ENCODE peak calls at places on chromosome 15, in five cellular contexts. Z, H, G, E and S are unnamed samples.

GRCh38 chr15:80699981-80700380 is 4.9 kb downstream of the ABHD17C start:
- DNase-seq in E (no peak), G (no peak), Z (peak), H (no peak), S (no peak)

GRCh38 chr15:77473328-77473727 is 52.6 kb downstream of the HMG20A start:
- DNase-seq in G (no peak), E (no peak), H (no peak), Z (no peak), S (no peak)

GRCh38 chr15:64622410-64623260 is 152.8 kb downstream of the RBPMS2 start:
- DNase-seq in H (no peak), E (no peak), G (no peak), Z (no peak), S (no peak)

GRCh38 chr15:61398310-61398709 is 169.2 kb upstream of the RORA start:
- DNase-seq in G (no peak), Z (no peak), E (no peak), H (no peak), S (no peak)

GRCh38 chr15:61315471-61315870 is 86.4 kb upstream of the RORA start:
- DNase-seq in E (no peak), G (no peak), Z (no peak), H (no peak), S (no peak)

GRCh38 chr15:63918317-63918672 is 84.5 kb upstream of the HERC1 start:
- DNase-seq in Z (no peak), H (no peak), G (no peak), E (no peak), S (no peak)

GRCh38 chr15:59306520-59307163 is 66.0 kb downstream of the MYO1E start:
- DNase-seq in H (no peak), Z (peak), E (no peak), G (no peak), S (peak)

GRCh38 chr15:41979493-41980266 is 7.3 kb upstream of the EHD4 start:
- DNase-seq in H (no peak), E (no peak), Z (no peak), G (no peak), S (no peak)

GRCh38 chr15:65213241-65213640 is 2.0 kb upstream of the CILP start:
- DNase-seq in H (no peak), G (no peak), Z (no peak), E (no peak), S (no peak)

GRCh38 chr15:94036156-94036555 is 195.2 kb upstream of the MCTP2 start:
- DNase-seq in H (no peak), G (no peak), E (no peak), Z (no peak), S (no peak)

GRCh38 chr15:52115598-52116427 is 3.2 kb upstream of the BCL2L10 start:
- DNase-seq in E (no peak), H (no peak), Z (no peak), G (no peak), S (no peak)

GRCh38 chr15:41891946-41892345 is 1.9 kb downstream of the SPTBN5 start:
- DNase-seq in Z (no peak), E (no peak), G (no peak), H (peak), S (no peak)

DNA sequence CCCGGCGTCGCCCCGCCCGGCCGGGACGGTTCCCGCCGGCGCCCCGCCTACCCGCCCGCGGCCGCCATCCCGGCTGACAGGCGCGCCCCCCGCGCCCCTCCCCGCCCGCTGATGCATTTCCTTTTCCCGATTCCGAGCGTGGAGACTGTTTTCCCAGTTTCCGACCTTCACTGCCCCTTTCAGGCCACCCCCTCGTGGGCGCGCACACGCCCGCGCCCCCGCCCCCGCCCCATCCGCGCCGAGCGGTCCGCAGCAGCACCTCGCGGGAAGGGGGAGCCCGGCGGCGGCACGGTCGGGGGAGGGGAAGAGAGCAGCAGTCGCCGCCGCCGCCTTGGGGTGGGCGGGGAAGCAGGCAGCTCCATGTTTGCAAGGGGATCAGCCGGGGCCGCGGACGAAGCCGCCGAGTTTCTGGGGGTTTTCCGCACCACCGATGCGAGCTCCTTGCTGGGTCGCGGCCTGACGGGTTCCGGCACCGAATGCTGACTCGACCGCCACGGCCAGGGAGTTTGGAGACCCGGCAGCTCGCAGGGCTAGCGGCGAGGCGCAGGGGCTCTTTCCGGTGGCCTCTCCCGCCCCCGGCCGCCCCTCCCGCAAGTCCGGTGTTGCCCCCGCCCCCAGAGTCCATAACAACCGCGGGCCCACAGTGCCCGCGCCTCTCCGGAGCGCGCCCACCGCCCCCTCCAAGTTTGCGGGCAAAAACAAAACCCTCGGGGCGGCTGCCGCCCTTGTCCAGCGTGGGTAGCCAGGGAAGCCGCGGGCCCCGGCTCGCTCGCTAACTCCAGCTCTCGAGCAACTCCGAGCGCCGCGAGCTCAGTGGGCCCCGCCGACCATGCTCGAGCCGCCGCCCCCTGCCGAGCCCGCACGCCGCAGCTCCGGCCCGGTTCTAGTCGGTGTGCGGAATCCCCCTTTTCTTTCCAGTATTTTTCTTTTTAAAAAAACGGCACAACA is 3.3 kb upstream of the SIN3A start:
- DNase-seq in Z (no peak), H (peak), E (peak), G (peak), S (peak)
- TF ChIP-seq CTCF in Z (no peak), H (no peak), E (no peak), G (no peak), S (no peak)

GRCh38 chr15:68431037-68431791 is 749 bp downstream of the ITGA11 start:
- DNase-seq in G (no peak), Z (peak), E (no peak), H (no peak), S (no peak)
- H3K4me3 ChIP-seq in G (peak), Z (peak), E (peak), H (peak), S (peak)

GRCh38 chr15:33623010-33623409 is 312.2 kb downstream of the RYR3 start:
- DNase-seq in Z (no peak), G (no peak), E (no peak), H (peak), S (no peak)
- TF ChIP-seq CTCF in Z (no peak), G (no peak), E (no peak), H (peak), S (no peak)

GRCh38 chr15:46938169-46938568 is 779.1 kb upstream of the SEMA6D start:
- DNase-seq in E (no peak), Z (no peak), H (no peak), G (no peak), S (no peak)
- H3K4me3 ChIP-seq in E (no peak), Z (no peak), H (no peak), G (no peak), S (no peak)

GRCh38 chr15:62653122-62653521 is 389.4 kb upstream of the TPM1 start:
- DNase-seq in Z (no peak), H (no peak), G (no peak), E (no peak), S (no peak)

GRCh38 chr15:62647195-62647865 is 395.2 kb upstream of the TPM1 start:
- DNase-seq in Z (peak), G (peak), E (peak), H (peak), S (peak)

GRCh38 chr15:62649793-62650420 is 392.6 kb upstream of the TPM1 start:
- DNase-seq in H (no peak), G (no peak), Z (peak), E (no peak), S (peak)

GRCh38 chr15:62644874-62645755 is 397.4 kb upstream of the TPM1 start:
- DNase-seq in H (no peak), E (no peak), G (no peak), Z (no peak), S (no peak)

GRCh38 chr15:62648954-62649353 is 393.6 kb upstream of the TPM1 start:
- DNase-seq in Z (peak), G (no peak), E (no peak), H (no peak), S (peak)
- TF ChIP-seq CTCF in Z (peak), G (peak), E (peak), H (peak), S (peak)

DNA sequence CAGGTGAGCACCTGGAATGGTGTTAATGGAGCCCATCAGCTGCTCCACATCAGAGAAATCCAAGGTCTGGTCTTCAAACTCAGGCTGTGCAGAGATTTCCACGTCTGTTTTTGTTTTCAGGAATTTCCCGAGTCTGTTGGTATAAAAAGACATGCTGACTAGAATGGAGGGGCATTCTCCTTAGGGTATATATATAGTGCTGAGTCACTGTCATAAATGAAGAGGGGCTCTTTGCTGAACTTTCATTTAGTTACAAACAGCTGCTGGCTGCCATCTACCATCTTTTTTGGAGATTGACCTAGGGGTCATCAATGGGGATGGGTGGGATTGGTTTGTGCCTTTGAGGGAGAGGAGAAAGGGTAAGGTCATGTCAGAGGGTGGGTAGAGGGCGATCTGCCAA is 27.1 kb downstream of the FSD2 start:
- DNase-seq in G (no peak), E (no peak), H (no peak), Z (no peak), S (no peak)
- H3K4me3 ChIP-seq in G (no peak), E (no peak), H (no peak), Z (no peak), S (no peak)

DNA sequence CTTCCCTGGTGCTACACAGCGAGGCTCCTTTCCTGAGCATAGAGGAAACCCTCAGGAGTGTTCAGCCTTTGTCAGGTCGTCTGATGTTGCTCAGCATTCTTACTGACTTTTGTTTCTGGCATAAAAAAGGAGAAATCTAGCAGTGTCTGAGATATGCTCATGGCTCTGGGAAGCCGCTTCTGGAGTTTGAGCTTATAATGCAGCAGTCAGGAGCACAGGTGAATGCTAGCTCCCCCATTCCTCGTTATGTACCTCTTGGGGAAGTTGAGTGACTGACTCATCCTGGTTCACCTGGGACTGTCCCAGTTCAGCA is 49.2 kb upstream of the MYZAP start:
- DNase-seq in G (no peak), H (no peak), E (no peak), Z (no peak), S (no peak)
- TF ChIP-seq CTCF in G (no peak), H (no peak), E (peak), Z (no peak), S (no peak)

GRCh38 chr15:50182233-50183013 is 427 bp downstream of the SLC27A2 start:
- DNase-seq in G (peak), Z (peak), E (peak), H (no peak), S (peak)

GRCh38 chr15:50181206-50181982 is 602 bp upstream of the SLC27A2 start:
- DNase-seq in G (peak), E (no peak), H (no peak), Z (no peak), S (no peak)

GRCh38 chr15:50184863-50185504 is 3.0 kb downstream of the SLC27A2 start:
- DNase-seq in E (no peak), H (no peak), G (no peak), Z (no peak), S (no peak)

GRCh38 chr15:50181983-50182232 is at the start of gene SLC27A2:
- DNase-seq in H (peak), G (peak), E (peak), Z (no peak), S (peak)

DNA sequence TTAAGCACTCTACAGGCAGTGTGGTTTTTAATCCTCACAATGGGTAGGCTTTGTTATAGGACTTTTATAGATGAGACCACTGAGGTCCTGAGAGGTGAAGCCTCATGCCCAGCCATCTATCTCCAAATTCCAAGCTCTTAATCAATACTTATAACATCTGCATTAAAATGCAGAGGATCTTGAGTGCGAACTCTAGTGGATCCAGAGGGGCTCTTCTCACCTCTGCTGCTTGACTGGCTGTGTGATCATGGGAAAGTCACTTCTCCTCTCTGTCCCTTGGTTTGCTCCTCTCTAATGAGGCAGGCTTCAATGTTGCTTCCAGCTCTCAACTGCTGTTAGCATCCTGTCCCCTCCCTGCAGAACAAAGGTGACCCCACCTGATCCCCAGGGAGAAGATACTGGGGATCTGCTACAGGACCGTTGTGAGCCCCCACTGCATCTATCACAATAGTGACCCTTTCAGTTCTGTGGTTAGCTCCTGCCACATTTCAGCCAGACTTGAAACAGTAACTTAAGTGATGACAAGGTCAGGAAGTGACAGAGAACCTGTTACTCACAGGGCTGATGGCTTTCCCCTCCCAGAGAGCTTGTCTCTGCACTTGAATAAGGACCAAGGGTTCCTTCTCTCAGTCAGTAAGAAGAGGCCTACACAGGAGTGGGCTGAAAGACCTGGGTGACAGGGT is 1.3 kb downstream of the SLC27A2 start:
- DNase-seq in G (no peak), Z (no peak), E (no peak), H (no peak), S (no peak)
- H3K4me3 ChIP-seq in G (peak), Z (no peak), E (peak), H (no peak), S (no peak)

GRCh38 chr15:101064795-101065569 is 145.8 kb downstream of the LRRK1 start:
- DNase-seq in E (no peak), Z (no peak), G (no peak), H (no peak), S (no peak)

GRCh38 chr15:101063212-101063611 is 144.1 kb downstream of the LRRK1 start:
- DNase-seq in G (no peak), H (no peak), E (no peak), Z (no peak), S (no peak)

GRCh38 chr15:101062471-101063171 is 143.5 kb downstream of the LRRK1 start:
- DNase-seq in Z (no peak), H (no peak), G (no peak), E (no peak), S (no peak)

GRCh38 chr15:101065570-101066221 is 146.5 kb downstream of the LRRK1 start:
- DNase-seq in G (no peak), E (no peak), Z (no peak), H (no peak), S (no peak)

GRCh38 chr15:101063891-101064794 is 145.0 kb downstream of the LRRK1 start:
- DNase-seq in Z (no peak), E (no peak), G (no peak), H (peak), S (peak)
- TF ChIP-seq CTCF in Z (no peak), E (no peak), G (no peak), H (no peak), S (no peak)